ENCODE peak calls at places on chromosomes 13 and 19, in four cellular contexts. D is cardiac muscle cell; B is heart right ventricle; T is CD8-positive, alpha-beta T cell. W is an unnamed sample.

GRCh38 chr19:5436101-5436947 is 18.9 kb upstream of the ZNRF4 start:
- DNase-seq in B (no peak), T (no peak), D (peak; percentile 78), W (no peak)

GRCh38 chr19:35959968-35960320 is 23.8 kb downstream of the LRFN3 start:
- DNase-seq in T (no peak), D (no peak), B (no peak), W (no peak)

GRCh38 chr19:58578430-58578925 is 5.3 kb upstream of the MZF1 start:
- DNase-seq in T (peak; percentile 7), D (no peak), B (no peak), W (peak; percentile 9)

GRCh38 chr19:10289836-10290438 is at the start of gene ICAM5:
- DNase-seq in D (peak; percentile 46), B (no peak), T (peak; percentile 35), W (no peak)

GRCh38 chr13:52454459-52454824 is 836 bp upstream of the CKAP2 start:
- DNase-seq in T (peak; percentile 36), B (no peak), D (no peak), W (peak; percentile 26)

GRCh38 chr13:44271915-44272341 is 101.7 kb upstream of the SERP2 start:
- DNase-seq in D (no peak), B (peak; percentile 37), T (no peak), W (no peak)

GRCh38 chr19:9996541-9996940 is 13.8 kb downstream of the COL5A3 start:
- DNase-seq in B (no peak), D (peak; percentile 7), T (no peak), W (no peak)

GRCh38 chr19:41621654-41622053 is 5.2 kb downstream of the CEACAM4 start:
- DNase-seq in D (no peak), T (no peak), B (no peak), W (no peak)

GRCh38 chr19:29529646-29530548 is 4.1 kb downstream of the VSTM2B start:
- DNase-seq in T (no peak), D (no peak), B (no peak), W (no peak)

GRCh38 chr19:8396563-8397203 is 6.5 kb downstream of the RAB11B start:
- DNase-seq in T (peak; percentile 80), B (peak; percentile 55), D (peak; percentile 70), W (peak; percentile 61)
- TF ChIP-seq CTCF in T (peak; percentile 60), B (peak; percentile 52), D (peak; percentile 76), W (peak; percentile 53)

DNA sequence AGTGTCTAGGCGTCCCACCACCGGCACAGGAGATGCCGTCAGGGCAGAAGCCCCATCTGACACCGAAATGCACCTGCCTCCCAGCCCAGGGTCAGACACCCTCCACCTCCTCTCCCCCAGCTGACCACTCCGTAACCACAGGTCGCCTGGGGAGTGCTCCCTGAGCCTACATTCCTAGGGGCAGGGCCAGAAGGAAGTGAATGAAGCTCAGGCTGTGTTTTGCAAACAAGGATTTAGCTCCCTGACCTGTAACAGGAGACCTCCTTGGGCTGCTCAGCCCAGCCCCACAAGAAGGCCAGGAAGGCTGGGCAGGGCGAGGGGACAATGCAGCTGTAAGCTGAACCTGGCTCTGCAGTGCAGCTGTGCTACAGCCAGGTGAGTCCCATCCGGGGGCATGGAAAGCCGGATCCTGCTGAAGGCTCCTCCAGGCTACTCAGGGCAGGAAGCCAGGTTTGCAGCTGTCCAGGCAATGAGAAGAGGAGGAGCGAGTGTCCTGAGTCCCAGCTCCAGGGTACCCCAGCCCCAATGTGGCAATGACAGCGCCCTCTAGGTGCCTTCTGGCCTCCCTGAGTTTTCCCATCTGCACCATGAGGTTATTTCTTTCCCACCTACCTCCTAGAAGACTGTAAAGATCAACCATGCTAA is 42.1 kb downstream of the RHPN2 start:
- DNase-seq in B (no peak), T (no peak), D (no peak), W (no peak)
- TF ChIP-seq CTCF in B (no peak), T (no peak), D (no peak), W (no peak)

GRCh38 chr19:32333227-32333626 is 12.2 kb upstream of the ZNF507 start:
- DNase-seq in T (no peak), D (no peak), B (no peak), W (no peak)

GRCh38 chr19:32337176-32337808 is 8.1 kb upstream of the ZNF507 start:
- DNase-seq in D (no peak), T (no peak), B (no peak), W (no peak)

GRCh38 chr19:32339988-32340874 is 5.2 kb upstream of the ZNF507 start:
- DNase-seq in B (peak; percentile 68), T (peak; percentile 39), D (peak; percentile 61), W (peak; percentile 35)

DNA sequence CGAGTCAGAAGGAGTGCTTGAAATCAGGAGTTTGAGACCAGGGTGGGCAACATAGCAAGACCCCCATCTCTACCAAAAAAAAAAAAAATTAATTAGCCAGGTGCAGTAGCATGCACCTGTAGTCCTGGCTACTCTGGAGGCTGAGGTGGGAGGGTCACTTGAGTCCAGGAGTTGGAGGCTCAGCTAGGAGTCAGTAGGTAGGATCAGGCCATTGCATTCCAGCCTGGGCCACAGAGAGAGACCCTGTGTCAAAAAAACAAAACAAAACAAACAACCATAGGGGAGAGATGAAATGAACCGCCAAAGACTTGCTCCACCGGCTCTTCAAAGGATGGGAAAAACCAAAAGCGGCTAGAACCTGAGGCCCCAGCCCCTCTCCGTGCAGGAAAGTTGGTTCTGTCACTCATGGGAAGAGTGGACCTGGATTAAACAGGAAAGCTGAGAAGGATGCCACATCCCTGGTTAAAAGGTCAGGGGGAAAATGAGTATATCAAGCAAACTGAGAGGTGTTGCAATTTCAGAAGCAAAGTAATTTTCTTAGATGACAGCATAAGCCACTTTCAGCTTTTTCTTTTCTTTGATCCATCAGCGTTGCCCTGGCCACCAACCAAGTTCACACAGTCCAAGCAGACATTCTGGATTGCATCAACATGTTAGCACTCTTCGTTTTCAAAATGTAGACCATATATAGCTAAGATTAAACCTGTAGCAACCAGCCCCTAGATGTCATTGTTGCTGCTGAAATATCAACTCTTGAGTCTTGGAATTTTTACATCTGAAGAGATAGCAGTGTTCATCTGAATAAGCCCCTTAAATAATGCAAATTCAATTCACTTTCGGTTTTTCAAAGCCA is 8.9 kb upstream of the ZNF507 start:
- DNase-seq in T (no peak), B (no peak), D (peak; percentile 88), W (no peak)
- TF ChIP-seq CTCF in T (no peak), B (no peak), D (peak; percentile 28), W (no peak)

GRCh38 chr13:79226938-79227337 is 179.1 kb downstream of the RBM26 start:
- DNase-seq in B (no peak), D (no peak), T (no peak), W (no peak)
- TF ChIP-seq CTCF in B (no peak), D (no peak), T (no peak), W (no peak)

DNA sequence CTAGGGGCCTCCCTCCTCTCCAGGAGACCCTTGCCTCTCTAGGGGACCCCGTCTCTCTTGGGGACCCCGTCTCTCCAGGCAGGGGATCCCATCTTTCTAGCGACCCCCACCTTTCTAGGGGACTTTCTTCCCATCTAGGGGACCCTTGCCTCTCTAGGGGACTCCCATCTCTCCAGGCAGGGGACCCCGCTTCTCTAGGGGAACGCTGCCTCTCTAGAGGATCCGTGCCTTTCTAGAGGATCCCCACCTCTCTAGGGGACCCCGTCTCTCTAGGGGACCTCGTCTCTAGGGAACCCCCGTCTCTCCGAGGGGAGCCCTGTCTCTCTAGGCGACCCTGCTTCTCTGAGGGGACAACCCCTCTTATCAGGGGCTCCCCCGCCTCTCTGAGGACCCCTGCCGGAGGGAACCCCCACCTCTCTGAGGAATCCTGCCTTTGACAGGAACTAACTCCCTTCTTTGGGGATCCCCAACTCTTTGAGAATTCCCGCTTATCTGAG is 19.1 kb upstream of the GATAD2A start:
- DNase-seq in T (no peak), D (no peak), B (no peak), W (peak; percentile 39)
- TF ChIP-seq CTCF in T (no peak), D (peak; percentile 32), B (no peak), W (no peak)

DNA sequence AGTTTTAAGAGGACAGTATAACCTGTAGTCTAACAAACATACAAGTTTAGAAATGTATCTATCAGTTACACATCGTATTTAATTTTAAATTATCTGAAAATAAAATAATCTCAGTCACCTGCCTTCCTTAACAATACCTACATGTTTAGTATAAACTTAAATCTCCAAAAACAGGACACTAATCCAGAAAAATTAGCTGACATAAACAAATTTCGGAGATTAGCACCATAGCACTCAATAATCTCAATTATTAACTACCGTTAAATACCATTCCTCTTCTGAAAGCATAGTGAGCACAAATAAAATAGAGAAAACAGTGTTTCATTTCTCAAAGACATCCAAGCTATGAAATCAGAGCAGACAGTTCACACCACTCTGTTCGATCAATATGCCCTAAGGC is 13.2 kb downstream of the MED4 start:
- DNase-seq in B (no peak), T (no peak), D (no peak), W (no peak)
- TF ChIP-seq CTCF in B (no peak), T (no peak), D (no peak), W (no peak)

W was measured in natural killer cell.